ENCODE peak calls at places on chromosomes 6 and 20, in nine cellular contexts. X is AG10803, Z is fibroblast of the aortic adventitia, R is bronchial epithelial cell, P is heart left ventricle, N is fibroblast of lung, L is fibroblast of mammary gland, G is colonic mucosa, V is ovary. U is an unnamed sample.

GRCh38 chr6:135266675-135267074 is 85.6 kb downstream of the MYB start:
- DNase-seq in X (no peak), Z (no peak), R (no peak), P (no peak), N (no peak), L (no peak), G (peak), V (no peak), U (no peak)

GRCh38 chr20:25361287-25361683 is 29.4 kb downstream of the ABHD12 start:
- DNase-seq in X (peak), Z (peak), R (peak), P (no peak), N (no peak), L (no peak), G (no peak), V (no peak), U (no peak)

GRCh38 chr6:41939091-41939847 is 2.3 kb downstream of the CCND3 start:
- DNase-seq in X (peak), Z (peak), R (no peak), P (peak), N (peak), L (peak), G (no peak), V (peak), U (peak)

GRCh38 chr20:36243726-36244125 is 7.4 kb downstream of the AAR2 start:
- DNase-seq in X (no peak), Z (no peak), R (no peak), P (no peak), N (no peak), L (no peak), G (no peak), V (no peak), U (no peak)

GRCh38 chr20:37384683-37385174 is 38.8 kb downstream of the SRC start:
- DNase-seq in X (peak), Z (peak), R (no peak), P (peak), N (peak), L (peak), G (peak), V (peak), U (peak)

GRCh38 chr6:163429858-163430448 is 15.4 kb downstream of the QKI start:
- DNase-seq in X (no peak), Z (no peak), R (no peak), P (no peak), N (no peak), L (no peak), G (no peak), V (no peak), U (no peak)

GRCh38 chr6:30687659-30688431 is 1.4 kb upstream of the PPP1R18 start:
- DNase-seq in X (peak), Z (peak), R (no peak), P (peak), N (peak), L (peak), G (peak), V (peak), U (peak)

GRCh38 chr20:40279390-40279789 is 409.6 kb downstream of the MAFB start:
- DNase-seq in X (peak), Z (peak), R (peak), P (peak), N (peak), L (peak), G (peak), V (no peak), U (peak)

GRCh38 chr20:44271915-44272663 is 25.0 kb downstream of the GDAP1L1 start:
- DNase-seq in X (no peak), Z (no peak), R (no peak), P (no peak), N (no peak), L (no peak), G (no peak), V (no peak), U (no peak)

GRCh38 chr6:145547596-145548325 is 187.6 kb downstream of the EPM2A start:
- DNase-seq in X (peak), Z (no peak), R (no peak), P (no peak), N (no peak), L (peak), G (no peak), V (no peak), U (no peak)

GRCh38 chr6:26457407-26457795 is 354 bp upstream of the BTN2A1 start:
- DNase-seq in X (no peak), Z (no peak), R (no peak), P (peak), N (no peak), L (no peak), G (peak), V (peak), U (no peak)

GRCh38 chr6:12962529-12962928 is 246.0 kb downstream of the PHACTR1 start:
- DNase-seq in X (peak), Z (no peak), R (no peak), P (no peak), N (no peak), L (peak), G (no peak), V (no peak), U (no peak)
- H3K4me3 ChIP-seq in X (no peak), Z (no peak), R (no peak), P (peak), N (no peak), L (no peak), G (no peak), V (no peak), U (no peak)

GRCh38 chr6:20791074-20791473 is 256.8 kb downstream of the CDKAL1 start:
- DNase-seq in X (no peak), Z (no peak), R (no peak), P (no peak), N (no peak), L (no peak), G (no peak), V (no peak), U (no peak)

GRCh38 chr6:20793174-20793573 is 258.9 kb downstream of the CDKAL1 start:
- DNase-seq in X (no peak), Z (no peak), R (no peak), P (no peak), N (no peak), L (no peak), G (no peak), V (no peak), U (no peak)

GRCh38 chr6:20791932-20792331 is 257.7 kb downstream of the CDKAL1 start:
- DNase-seq in X (peak), Z (peak), R (no peak), P (no peak), N (peak), L (peak), G (no peak), V (no peak), U (peak)

GRCh38 chr6:20790032-20790791 is 256.0 kb downstream of the CDKAL1 start:
- DNase-seq in X (no peak), Z (no peak), R (no peak), P (no peak), N (no peak), L (no peak), G (no peak), V (no peak), U (peak)

DNA sequence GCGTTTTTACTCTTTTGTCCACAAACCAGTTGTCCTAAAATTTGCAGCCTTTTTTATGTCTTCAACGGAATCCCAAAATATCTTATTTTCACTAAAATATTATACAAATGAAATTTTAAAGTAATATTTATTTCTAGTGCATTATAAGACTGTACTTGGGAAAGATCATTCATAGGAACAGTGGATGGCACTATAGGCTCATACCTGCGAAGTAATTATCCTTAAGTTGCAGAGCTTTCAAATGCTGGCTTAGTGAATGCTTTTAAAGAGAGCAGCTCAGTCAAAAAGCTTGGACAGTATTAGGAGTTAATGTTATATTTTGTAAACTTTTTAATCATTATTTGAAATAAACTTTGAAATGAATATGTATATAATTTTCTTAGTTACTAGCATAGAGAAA is 254.9 kb downstream of the CDKAL1 start:
- DNase-seq in X (peak), Z (peak), R (peak), P (no peak), N (peak), L (peak), G (no peak), V (no peak), U (peak)
- TF ChIP-seq CTCF in X (peak), Z (peak), R (peak), P (no peak), N (no peak), L (peak), G (no peak), V (no peak), U (peak)

GRCh38 chr6:20118877-20119276 is 93.4 kb downstream of the MBOAT1 start:
- DNase-seq in X (no peak), Z (no peak), R (no peak), P (no peak), N (no peak), L (no peak), G (no peak), V (no peak), U (no peak)
- H3K4me3 ChIP-seq in X (no peak), Z (no peak), R (no peak), P (no peak), N (no peak), L (no peak), G (no peak), V (no peak), U (no peak)

DNA sequence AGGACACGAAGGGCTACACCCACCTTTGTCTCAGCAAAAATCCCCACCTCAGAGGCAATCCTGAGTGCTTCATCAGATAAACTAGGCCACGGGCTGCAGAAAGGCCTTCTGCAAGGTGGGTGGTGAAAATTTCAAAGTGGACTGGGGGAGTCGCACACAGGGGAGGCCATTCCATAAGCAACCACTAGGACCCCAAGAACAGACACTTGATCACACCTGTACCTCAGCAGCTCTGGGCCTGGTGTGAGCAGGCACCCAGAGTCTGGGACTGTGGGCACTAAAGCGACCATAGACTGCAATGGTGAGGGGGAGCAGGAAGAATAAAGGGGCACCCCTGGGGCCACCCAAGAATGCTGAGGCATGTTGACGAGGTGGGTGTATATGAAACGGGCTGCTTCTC is 52.6 kb downstream of the SERAC1 start:
- DNase-seq in X (no peak), Z (no peak), R (no peak), P (no peak), N (no peak), L (no peak), G (no peak), V (no peak), U (no peak)
- TF ChIP-seq CTCF in X (no peak), Z (no peak), R (no peak), P (no peak), N (no peak), L (no peak), G (no peak), V (no peak), U (peak)

DNA sequence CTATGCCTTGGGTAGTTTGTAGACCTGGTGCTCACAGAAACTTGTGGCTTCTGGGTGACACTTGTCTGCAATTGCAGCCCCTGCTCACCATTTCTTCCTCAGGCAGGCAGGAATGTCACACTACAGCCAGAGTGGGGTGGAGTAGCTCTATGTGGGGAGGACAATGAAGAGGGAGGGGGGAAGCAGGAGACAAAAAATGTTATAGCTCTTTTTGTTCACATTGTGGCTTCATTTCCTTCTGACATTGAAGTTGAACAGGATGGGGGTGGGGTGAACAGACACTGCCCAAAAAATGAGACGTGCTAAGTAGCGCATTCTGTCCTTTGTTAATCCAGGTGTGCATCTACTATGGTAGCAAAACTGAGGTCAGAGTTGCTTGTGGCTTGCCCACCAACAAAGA is at the start of gene THEMIS:
- DNase-seq in X (no peak), Z (no peak), R (no peak), P (no peak), N (no peak), L (no peak), G (no peak), V (no peak), U (no peak)
- H3K4me3 ChIP-seq in X (no peak), Z (no peak), R (no peak), P (no peak), N (no peak), L (no peak), G (peak), V (no peak), U (no peak)